ENCODE peak calls at places on chromosomes 11 and 22, in seven cellular contexts. L is HFF-Myc, B is kidney epithelial cell, V is astrocyte, T is stomach, D is mammary epithelial cell, I is IMR-90. U is an unnamed sample.

GRCh38 chr11:30346068-30346688 is 23.3 kb downstream of the ARL14EP start:
- DNase-seq in I (peak; percentile 62), L (peak; percentile 31), V (no peak), T (no peak), D (peak; percentile 25), B (peak; percentile 14), U (no peak)

GRCh38 chr22:48137640-48138039 is 1375.2 kb downstream of the TBC1D22A start:
- DNase-seq in T (no peak), D (no peak), B (no peak), I (no peak), L (no peak), V (no peak), U (no peak)

GRCh38 chr11:108538022-108538424 is 39.8 kb upstream of the POGLUT3 start:
- DNase-seq in T (peak; percentile 63), D (no peak), B (no peak), I (no peak), V (no peak), L (no peak), U (no peak)

GRCh38 chr22:43829448-43829821 is 17.3 kb upstream of the EFCAB6 start:
- DNase-seq in L (no peak), B (no peak), T (no peak), V (peak; percentile 37), I (peak; percentile 71), D (no peak), U (no peak)

GRCh38 chr22:47716890-47717615 is 954.6 kb downstream of the TBC1D22A start:
- DNase-seq in D (no peak), L (no peak), V (no peak), I (no peak), T (no peak), B (no peak), U (no peak)

GRCh38 chr11:7596975-7597391 is 76.3 kb downstream of the CYB5R2 start:
- DNase-seq in B (no peak), D (peak; percentile 91), V (no peak), T (no peak), L (no peak), I (no peak), U (no peak)

GRCh38 chr22:25013634-25014033 is 61.1 kb downstream of the KIAA1671 start:
- DNase-seq in B (no peak), L (no peak), I (no peak), V (no peak), T (no peak), D (peak; percentile 52), U (no peak)

GRCh38 chr22:19169002-19169946 is 9.3 kb downstream of the SLC25A1 start:
- DNase-seq in D (no peak), L (no peak), I (no peak), B (no peak), T (no peak), V (no peak), U (no peak)

GRCh38 chr22:19880786-19881569 is 26.3 kb upstream of the GNB1L start:
- DNase-seq in T (no peak), V (peak; percentile 93), I (peak; percentile 94), B (peak; percentile 92), D (peak; percentile 69), L (peak; percentile 91), U (no peak)

GRCh38 chr11:92948116-92948515 is 21.3 kb upstream of the MTNR1B start:
- DNase-seq in T (peak; percentile 70), B (peak; percentile 35), L (no peak), D (no peak), V (no peak), I (no peak), U (no peak)

GRCh38 chr22:49964136-49964492 is 3.5 kb downstream of the PIM3 start:
- DNase-seq in B (no peak), D (no peak), V (no peak), L (no peak), I (no peak), T (peak; percentile 26), U (no peak)

GRCh38 chr22:19207902-19208283 is 29.4 kb upstream of the SLC25A1 start:
- DNase-seq in D (no peak), V (no peak), T (no peak), B (no peak), L (no peak), I (no peak), U (no peak)

GRCh38 chr11:78573271-78574035 is 1.2 kb downstream of the NARS2 start:
- DNase-seq in B (no peak), D (no peak), V (no peak), T (no peak), L (no peak), I (no peak), U (no peak)

GRCh38 chr11:76159983-76160661 is 46.2 kb downstream of the WNT11 start:
- DNase-seq in T (no peak), L (no peak), B (no peak), V (no peak), I (no peak), D (no peak), U (no peak)

GRCh38 chr11:38246451-38246850 is 1648.4 kb upstream of the RAG2 start:
- DNase-seq in L (no peak), I (no peak), V (no peak), T (no peak), B (no peak), D (no peak), U (no peak)

GRCh38 chr11:35584321-35584720 is 33.9 kb upstream of the FJX1 start:
- DNase-seq in V (peak; percentile 76), L (peak; percentile 76), D (peak; percentile 76), I (peak; percentile 88), T (no peak), B (no peak), U (no peak)

GRCh38 chr11:11849127-11849746 is 7.5 kb downstream of the USP47 start:
- DNase-seq in I (peak; percentile 62), T (peak; percentile 63), B (no peak), L (no peak), V (peak; percentile 51), D (peak; percentile 62), U (no peak)

GRCh38 chr11:8062781-8063257 is 18.2 kb upstream of the TUB start:
- DNase-seq in L (no peak), V (no peak), I (no peak), D (no peak), B (no peak), T (peak; percentile 16), U (no peak)

GRCh38 chr11:83655996-83656395 is 369.8 kb upstream of the CCDC90B start:
- DNase-seq in L (no peak), D (no peak), I (no peak), V (no peak), T (no peak), B (no peak), U (no peak)

GRCh38 chr22:22787151-22787550 is 100.5 kb upstream of the IGLL5 start:
- DNase-seq in B (no peak), D (no peak), T (no peak), V (no peak), I (no peak), L (no peak), U (no peak)

GRCh38 chr22:18970180-18970947 is 34.3 kb upstream of the PRODH start:
- DNase-seq in D (peak; percentile 15), V (no peak), T (no peak), I (no peak), L (no peak), B (no peak), U (no peak)

GRCh38 chr22:46461566-46462180 is 75.7 kb downstream of the CELSR1 start:
- DNase-seq in V (no peak), D (no peak), I (no peak), L (no peak), T (no peak), B (no peak), U (no peak)

GRCh38 chr22:24583221-24583971 is 9.5 kb downstream of the LRRC75B start:
- DNase-seq in D (no peak), L (no peak), B (no peak), I (peak; percentile 15), V (peak; percentile 7), T (no peak), U (no peak)

GRCh38 chr22:47437110-47437509 is 674.7 kb downstream of the TBC1D22A start:
- DNase-seq in V (no peak), T (no peak), D (no peak), L (no peak), I (no peak), B (no peak), U (no peak)

GRCh38 chr11:554824-555499 is 5.6 kb downstream of the LMNTD2 start:
- DNase-seq in T (peak; percentile 78), V (no peak), B (no peak), D (peak; percentile 62), I (no peak), L (no peak), U (no peak)

GRCh38 chr22:24592846-24593809 is at the start of gene LRRC75B:
- DNase-seq in D (peak; percentile 79), B (no peak), I (peak; percentile 85), T (peak; percentile 93), V (peak; percentile 77), L (peak; percentile 24), U (no peak)

GRCh38 chr11:125570952-125571351 is 1.7 kb downstream of the EI24 start:
- DNase-seq in V (no peak), D (no peak), I (no peak), B (no peak), L (no peak), T (no peak), U (no peak)
- H3K4me3 ChIP-seq in V (no peak overlapping the region), D (no peak overlapping the region), I (no peak overlapping the region), B (no peak overlapping the region), L (peak overlapping the region; percentile 99), T (no peak overlapping the region), U (no peak overlapping the region)

GRCh38 chr22:32631507-32632245 is 157.1 kb downstream of the FBXO7 start:
- DNase-seq in T (no peak), L (no peak), B (no peak), D (no peak), V (no peak), I (no peak), U (no peak)
- TF ChIP-seq CTCF in T (no peak), L (no peak), B (no peak), D (no peak), V (no peak), I (no peak), U (no peak)

GRCh38 chr22:45172872-45173585 is 9.3 kb downstream of the NUP50 start:
- DNase-seq in I (no peak), V (no peak), L (no peak), B (no peak), T (no peak), D (no peak), U (no peak)
- H3K4me3 ChIP-seq in I (no peak overlapping the region), V (no peak overlapping the region), L (no peak overlapping the region), B (no peak overlapping the region), T (no peak overlapping the region), D (no peak overlapping the region), U (no peak overlapping the region)

DNA sequence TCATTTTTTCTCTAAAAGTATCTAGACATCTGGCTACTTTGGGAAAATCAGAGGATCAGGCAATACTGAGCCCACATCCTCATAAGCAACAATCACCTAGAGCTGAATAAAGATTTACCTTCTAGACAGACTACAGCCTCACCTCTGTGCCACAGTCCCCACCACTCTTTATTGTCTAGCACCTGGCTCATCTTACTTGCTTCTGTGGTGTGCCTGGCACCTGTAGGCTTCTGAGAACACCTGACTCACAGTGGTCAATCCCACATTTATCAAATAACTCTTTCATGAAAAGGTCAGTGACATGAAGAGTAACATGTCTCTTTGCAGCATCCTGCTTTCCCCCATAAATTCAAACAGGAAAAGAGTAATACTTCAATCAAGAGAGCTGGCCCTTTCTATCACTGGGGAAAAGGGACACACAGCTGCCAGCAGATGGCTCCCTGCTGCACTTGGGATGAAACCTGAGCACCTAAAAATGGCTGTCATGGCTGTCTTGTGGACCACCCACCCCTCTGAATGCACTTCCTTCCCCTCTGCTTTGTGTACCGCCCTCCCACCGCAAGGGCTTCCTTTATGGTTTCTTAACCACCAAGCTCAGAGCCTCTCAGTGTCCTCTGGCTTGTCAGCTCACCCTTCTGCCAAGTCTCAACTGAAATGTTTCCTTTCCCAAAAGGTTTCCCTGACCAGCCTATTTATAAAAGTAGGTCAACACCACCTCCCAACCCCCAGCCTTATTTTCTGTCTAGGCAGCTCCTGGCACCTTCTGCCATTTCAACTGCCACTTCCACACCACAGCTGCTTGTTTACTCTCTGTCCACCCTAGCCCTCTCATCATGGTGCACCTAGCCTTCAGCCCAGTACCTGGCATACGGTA is 9.3 kb downstream of the TFIP11 start:
- DNase-seq in T (peak; percentile 28), V (peak; percentile 37), B (no peak), L (no peak), D (peak; percentile 20), I (peak; percentile 51), U (no peak)
- TF ChIP-seq CTCF in T (no peak), V (peak; percentile 56), B (peak; percentile 75), L (peak; percentile 75), D (peak; percentile 47), I (peak; percentile 56), U (peak; percentile 76)

U was measured in epithelial cell of proximal tubule.